ENCODE peak calls at places on chromosome 2, in four cellular contexts. S is trophoblast cell, N is IMR-90, I is neuronal stem cell. O is an unnamed sample.

GRCh38 chr2:238573916-238574315 is 147.2 kb downstream of the ASB1 start:
- DNase-seq in S (no peak), N (no peak), I (no peak), O (no peak)

GRCh38 chr2:206971805-206972204 is 32.5 kb downstream of the CPO start:
- DNase-seq in S (peak), N (peak), I (no peak), O (no peak)

GRCh38 chr2:150167711-150168110 is 319.8 kb downstream of the RND3 start:
- DNase-seq in S (no peak), N (peak), I (no peak), O (no peak)

GRCh38 chr2:220533485-220533884 is 906.1 kb downstream of the SLC4A3 start:
- DNase-seq in S (peak), N (peak), I (no peak), O (peak)

GRCh38 chr2:137857871-137858270 is 106.4 kb upstream of the HNMT start:
- DNase-seq in S (peak), N (no peak), I (no peak), O (peak)

GRCh38 chr2:140247451-140248205 is 1467.4 kb upstream of the NXPH2 start:
- DNase-seq in S (no peak), N (no peak), I (no peak), O (no peak)

GRCh38 chr2:77977486-77978063 is 455.4 kb upstream of the LRRTM4 start:
- DNase-seq in S (no peak), N (no peak), I (no peak), O (peak)

GRCh38 chr2:9720352-9721093 is 89.7 kb upstream of the YWHAQ start:
- DNase-seq in S (no peak), N (no peak), I (no peak), O (no peak)

GRCh38 chr2:153101187-153101586 is 377.4 kb downstream of the RPRM start:
- DNase-seq in S (no peak), N (no peak), I (no peak), O (peak)

GRCh38 chr2:160168878-160169277 is 31.2 kb downstream of the ITGB6 start:
- DNase-seq in S (no peak), N (no peak), I (no peak), O (no peak)

GRCh38 chr2:152573168-152573567 is 144.1 kb downstream of the PRPF40A start:
- DNase-seq in S (peak), N (peak), I (no peak), O (peak)

GRCh38 chr2:68837164-68837860 is 33.9 kb downstream of the BMP10 start:
- DNase-seq in S (peak), N (peak), I (peak), O (peak)

GRCh38 chr2:160255401-160255800 is 55.3 kb upstream of the ITGB6 start:
- DNase-seq in S (no peak), N (no peak), I (no peak), O (no peak)

GRCh38 chr2:20304411-20304810 is 46.2 kb downstream of the PUM2 start:
- DNase-seq in S (peak), N (peak), I (no peak), O (no peak)

GRCh38 chr2:17878222-17879136 is at the start of gene KCNS3:
- DNase-seq in S (peak), N (peak), I (peak), O (peak)

GRCh38 chr2:27014771-27015433 is 17.9 kb upstream of the TMEM214 start:
- DNase-seq in S (no peak), N (no peak), I (no peak), O (no peak)

GRCh38 chr2:142033393-142033792 is 97.4 kb downstream of the LRP1B start:
- DNase-seq in S (no peak), N (no peak), I (no peak), O (no peak)

DNA sequence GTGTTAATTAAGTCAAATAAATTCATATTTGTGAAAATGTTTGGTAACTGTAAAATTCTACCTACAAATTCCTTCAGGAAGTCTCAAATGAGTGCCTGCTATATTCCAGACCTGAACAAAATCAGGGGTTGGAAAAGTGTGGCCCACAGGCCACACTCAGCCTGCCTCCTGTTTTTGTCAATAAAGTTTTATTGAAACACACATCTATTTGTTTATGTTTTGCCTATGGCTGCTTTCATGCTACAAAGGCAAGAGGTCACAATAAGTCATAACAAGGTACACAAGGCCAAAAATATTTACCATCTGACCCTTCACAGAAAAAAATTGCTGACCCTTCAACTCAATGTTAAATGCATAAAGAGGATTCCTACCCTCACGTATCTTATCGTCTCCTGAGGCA is 581.7 kb downstream of the ARHGAP15 start:
- DNase-seq in S (no peak), N (no peak), I (no peak), O (no peak)
- H3K4me3 ChIP-seq in S (no peak), N (no peak), I (no peak), O (no peak)

GRCh38 chr2:188813846-188814245 is 160.3 kb upstream of the COL3A1 start:
- DNase-seq in S (peak), N (no peak), I (no peak), O (peak)
- H3K4ac ChIP-seq in S (no peak), N (peak), I (no peak), O (no peak)

DNA sequence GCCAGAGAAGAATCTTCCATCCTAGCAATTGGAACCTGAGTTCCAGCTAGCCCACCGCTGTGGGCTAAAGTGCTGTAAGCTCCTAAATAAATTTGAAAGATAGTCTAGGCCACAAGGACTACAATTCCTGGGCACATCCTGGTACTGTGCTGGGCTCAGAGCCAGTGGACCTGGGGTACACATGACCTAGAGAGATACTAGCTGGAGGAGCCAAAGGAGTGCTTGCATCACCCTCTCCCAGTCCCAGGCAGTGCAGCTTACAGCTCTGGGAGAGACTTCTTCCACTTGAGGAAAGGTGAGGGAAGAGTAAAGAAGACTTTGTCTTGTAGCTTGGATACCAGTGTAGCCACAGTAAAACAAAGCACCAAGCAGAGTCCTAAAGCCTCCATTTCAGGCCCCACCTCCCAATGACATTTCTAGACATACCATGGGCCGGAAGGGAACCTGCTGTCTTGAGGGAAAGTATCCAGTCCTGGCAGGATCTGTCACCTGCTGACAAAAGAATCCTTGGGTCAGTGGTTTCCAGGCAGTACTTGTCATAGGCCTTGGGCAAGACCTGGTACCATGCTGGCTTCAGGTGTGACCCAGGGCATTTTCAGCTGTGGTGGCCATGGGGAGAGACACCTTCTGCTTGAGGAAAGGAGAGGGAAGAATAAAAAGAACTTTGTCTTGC is 89.5 kb downstream of the TMEM185B start:
- DNase-seq in S (no peak), N (no peak), I (no peak), O (peak)
- H3K4me3 ChIP-seq in S (no peak), N (no peak), I (no peak), O (no peak)

GRCh38 chr2:102057502-102058292 is 65.9 kb downstream of the IL1R2 start:
- DNase-seq in S (no peak), N (peak), I (no peak), O (no peak)

GRCh38 chr2:102060047-102060446 is 68.3 kb downstream of the IL1R2 start:
- DNase-seq in S (no peak), N (no peak), I (no peak), O (no peak)

GRCh38 chr2:102058293-102058833 is 66.6 kb downstream of the IL1R2 start:
- DNase-seq in S (no peak), N (no peak), I (no peak), O (no peak)

GRCh38 chr2:102060792-102061191 is 69.0 kb downstream of the IL1R2 start:
- DNase-seq in S (no peak), N (no peak), I (no peak), O (no peak)

DNA sequence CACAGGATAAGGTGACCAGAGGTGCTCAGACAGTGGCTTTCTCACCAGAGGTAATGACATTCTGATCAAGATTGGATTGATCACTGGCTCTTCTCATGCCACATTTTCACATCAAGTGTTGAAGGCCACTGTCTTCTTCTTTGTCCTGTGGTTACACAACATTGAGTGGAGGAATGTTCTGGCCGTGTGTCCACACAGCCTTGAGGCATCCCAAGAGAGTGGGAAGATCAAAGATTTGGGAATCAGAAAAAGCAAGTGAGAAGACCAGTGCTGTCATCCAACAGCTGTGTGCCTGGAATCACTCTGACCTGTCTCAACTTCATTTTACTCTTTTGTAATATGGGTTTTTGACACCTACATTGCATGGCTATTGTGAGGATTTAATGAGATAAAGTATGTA is 67.4 kb downstream of the IL1R2 start:
- DNase-seq in S (no peak), N (no peak), I (no peak), O (no peak)
- H3K4ac ChIP-seq in S (peak), N (no peak), I (no peak), O (no peak)

GRCh38 chr2:85181093-85181685 is 48.0 kb downstream of the TCF7L1 start:
- DNase-seq in S (no peak), N (no peak), I (no peak), O (peak)
- H3K4me3 ChIP-seq in S (no peak), N (no peak), I (no peak), O (no peak)

DNA sequence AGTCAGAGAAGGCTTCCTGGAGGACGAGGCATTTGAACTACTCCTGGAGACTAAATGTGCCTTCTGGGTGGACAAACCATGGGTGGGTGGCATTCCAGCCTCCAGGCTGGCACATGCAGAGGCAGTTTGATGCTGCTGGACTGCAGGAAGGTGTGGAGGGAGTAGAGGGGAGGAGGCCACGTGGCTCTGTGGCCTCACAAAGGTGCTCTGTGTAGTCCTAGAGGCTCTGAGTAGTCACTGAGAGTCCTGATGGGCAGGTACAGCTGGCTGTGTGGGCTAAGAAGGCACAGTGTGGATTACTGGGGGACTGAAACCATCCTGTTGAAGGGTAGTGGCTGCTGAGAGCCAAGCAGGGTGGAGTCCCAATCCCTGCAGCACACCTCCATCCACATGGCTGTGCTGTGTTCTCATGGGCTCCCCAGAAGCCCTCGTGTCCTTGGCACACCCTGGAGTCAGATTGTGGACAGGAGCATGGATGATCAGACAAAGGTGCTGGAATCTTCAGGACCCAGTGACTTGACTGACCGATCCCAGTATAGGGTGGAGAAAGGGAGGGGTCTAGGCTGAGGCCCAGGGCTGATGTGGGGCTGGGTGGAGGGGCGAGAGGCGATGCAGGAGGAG is 87.4 kb upstream of the HS6ST1 start:
- DNase-seq in S (no peak), N (no peak), I (no peak), O (no peak)
- H3K4ac ChIP-seq in S (no peak), N (peak), I (no peak), O (no peak)